ENCODE peak calls at places on chromosomes 7 and 10, in nine cellular contexts. One of them, this sample, is unnamed.

GRCh38 chr7:140402178-140402835 is 1.6 kb upstream of the RAB19 start:
- DNase-seq in pancreas: no peak
- DNase-seq in spleen: no peak
- DNase-seq in cardiac fibroblast: peak
- DNase-seq in right lobe of liver: no peak
- DNase-seq in CD4-positive, alpha-beta T cell: no peak
- DNase-seq in astrocyte of the spinal cord: peak
- DNase-seq in AG04449: no peak
- DNase-seq in HCT116: no peak
- DNase-seq in this sample: no peak

GRCh38 chr7:5296627-5297226 is 14.0 kb downstream of the SLC29A4 start:
- DNase-seq in CD4-positive, alpha-beta T cell: peak
- DNase-seq in pancreas: no peak
- DNase-seq in HCT116: no peak
- DNase-seq in astrocyte of the spinal cord: no peak
- DNase-seq in AG04449: no peak
- DNase-seq in cardiac fibroblast: no peak
- DNase-seq in right lobe of liver: no peak
- DNase-seq in spleen: peak
- DNase-seq in this sample: no peak

GRCh38 chr7:66558660-66559465 is 69.8 kb upstream of the KCTD7 start:
- DNase-seq in cardiac fibroblast: no peak
- DNase-seq in HCT116: no peak
- DNase-seq in spleen: no peak
- DNase-seq in CD4-positive, alpha-beta T cell: no peak
- DNase-seq in astrocyte of the spinal cord: peak
- DNase-seq in right lobe of liver: no peak
- DNase-seq in pancreas: no peak
- DNase-seq in AG04449: no peak
- DNase-seq in this sample: no peak

GRCh38 chr7:21771906-21772610 is 173.6 kb downstream of the CDCA7L start:
- DNase-seq in right lobe of liver: no peak
- DNase-seq in cardiac fibroblast: peak
- DNase-seq in AG04449: no peak
- DNase-seq in spleen: no peak
- DNase-seq in CD4-positive, alpha-beta T cell: no peak
- DNase-seq in pancreas: no peak
- DNase-seq in HCT116: no peak
- DNase-seq in astrocyte of the spinal cord: no peak
- DNase-seq in this sample: no peak

GRCh38 chr10:46223064-46223480 is 63.7 kb upstream of the ANTXRL start:
- DNase-seq in CD4-positive, alpha-beta T cell: no peak
- DNase-seq in right lobe of liver: no peak
- DNase-seq in cardiac fibroblast: no peak
- DNase-seq in spleen: peak
- DNase-seq in astrocyte of the spinal cord: no peak
- DNase-seq in AG04449: no peak
- DNase-seq in HCT116: no peak
- DNase-seq in pancreas: no peak
- DNase-seq in this sample: no peak

GRCh38 chr10:100522945-100523344 is 3.3 kb upstream of the SEC31B start:
- DNase-seq in right lobe of liver: no peak
- DNase-seq in HCT116: no peak
- DNase-seq in astrocyte of the spinal cord: no peak
- DNase-seq in pancreas: no peak
- DNase-seq in CD4-positive, alpha-beta T cell: no peak
- DNase-seq in cardiac fibroblast: no peak
- DNase-seq in AG04449: no peak
- DNase-seq in spleen: no peak
- DNase-seq in this sample: no peak

GRCh38 chr10:3757638-3758490 is 27.1 kb downstream of the KLF6 start:
- DNase-seq in pancreas: no peak
- DNase-seq in right lobe of liver: no peak
- DNase-seq in AG04449: no peak
- DNase-seq in astrocyte of the spinal cord: no peak
- DNase-seq in CD4-positive, alpha-beta T cell: peak
- DNase-seq in cardiac fibroblast: no peak
- DNase-seq in HCT116: no peak
- DNase-seq in spleen: peak
- DNase-seq in this sample: peak

GRCh38 chr10:18368681-18369080 is 228.5 kb downstream of the CACNB2 start:
- DNase-seq in astrocyte of the spinal cord: peak
- DNase-seq in AG04449: no peak
- DNase-seq in right lobe of liver: no peak
- DNase-seq in pancreas: no peak
- DNase-seq in CD4-positive, alpha-beta T cell: no peak
- DNase-seq in HCT116: no peak
- DNase-seq in cardiac fibroblast: peak
- DNase-seq in spleen: no peak
- DNase-seq in this sample: no peak

GRCh38 chr10:29392376-29393021 is 103.6 kb downstream of the LYZL1 start:
- DNase-seq in AG04449: no peak
- DNase-seq in pancreas: no peak
- DNase-seq in cardiac fibroblast: peak
- DNase-seq in astrocyte of the spinal cord: peak
- DNase-seq in HCT116: no peak
- DNase-seq in right lobe of liver: no peak
- DNase-seq in CD4-positive, alpha-beta T cell: no peak
- DNase-seq in spleen: no peak
- DNase-seq in this sample: no peak

GRCh38 chr10:11435621-11436020 is 175.8 kb downstream of the USP6NL start:
- DNase-seq in cardiac fibroblast: no peak
- DNase-seq in CD4-positive, alpha-beta T cell: no peak
- DNase-seq in spleen: no peak
- DNase-seq in HCT116: no peak
- DNase-seq in pancreas: no peak
- DNase-seq in AG04449: no peak
- DNase-seq in right lobe of liver: no peak
- DNase-seq in astrocyte of the spinal cord: no peak
- DNase-seq in this sample: no peak

GRCh38 chr7:1532456-1533254 is 2.2 kb downstream of the MAFK start:
- DNase-seq in astrocyte of the spinal cord: peak
- DNase-seq in AG04449: peak
- DNase-seq in pancreas: peak
- DNase-seq in HCT116: peak
- DNase-seq in spleen: peak
- DNase-seq in CD4-positive, alpha-beta T cell: peak
- DNase-seq in right lobe of liver: peak
- DNase-seq in cardiac fibroblast: peak
- DNase-seq in this sample: no peak

GRCh38 chr7:19772323-19772722 is 1.1 kb downstream of the TMEM196 start:
- DNase-seq in spleen: no peak
- DNase-seq in astrocyte of the spinal cord: no peak
- DNase-seq in right lobe of liver: no peak
- DNase-seq in AG04449: no peak
- DNase-seq in pancreas: no peak
- DNase-seq in HCT116: no peak
- DNase-seq in cardiac fibroblast: no peak
- DNase-seq in CD4-positive, alpha-beta T cell: no peak
- DNase-seq in this sample: no peak

GRCh38 chr7:57305192-57305748 is 144.7 kb upstream of the ZNF716 start:
- DNase-seq in cardiac fibroblast: no peak
- DNase-seq in astrocyte of the spinal cord: no peak
- DNase-seq in AG04449: no peak
- DNase-seq in HCT116: no peak
- DNase-seq in pancreas: no peak
- DNase-seq in CD4-positive, alpha-beta T cell: no peak
- DNase-seq in spleen: peak
- DNase-seq in right lobe of liver: no peak
- DNase-seq in this sample: no peak

DNA sequence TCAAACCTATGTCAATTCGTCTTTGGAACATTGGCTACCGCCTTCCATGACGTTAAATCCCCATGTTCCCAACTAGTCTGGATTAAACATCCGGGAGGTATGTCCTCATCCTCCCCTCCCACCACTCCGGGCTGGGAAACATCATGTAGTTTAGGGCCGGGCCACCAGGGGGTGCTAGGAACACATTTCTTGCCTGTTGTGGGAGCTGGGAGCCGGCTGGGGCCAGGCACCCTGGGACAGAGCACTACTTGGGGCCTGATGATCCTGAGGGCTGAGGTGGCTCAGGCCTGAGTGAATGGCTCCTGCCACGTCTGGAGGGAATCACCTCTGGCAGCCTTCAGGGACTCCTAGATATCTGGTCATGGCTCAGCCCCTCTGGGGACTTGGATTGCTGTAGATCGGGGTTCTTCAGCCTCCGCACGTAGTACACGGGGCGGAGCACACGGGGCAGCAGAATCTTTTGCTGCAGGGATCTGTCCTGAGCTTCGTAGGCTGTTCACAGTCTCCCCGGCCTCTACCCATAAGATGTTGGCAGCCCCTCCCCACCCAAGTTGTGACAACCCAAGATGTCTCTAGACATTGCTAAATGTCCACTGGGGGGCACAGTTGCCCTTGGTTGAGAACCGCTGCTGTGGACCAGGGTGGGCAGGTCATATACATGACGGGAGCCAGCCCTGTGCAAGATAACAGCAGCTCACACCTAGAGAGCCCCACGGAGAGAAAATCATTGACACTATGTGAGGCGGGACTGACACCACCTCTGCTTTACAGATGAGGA is 141.2 kb upstream of the ZNF716 start:
- DNase-seq in HCT116: no peak
- DNase-seq in pancreas: no peak
- DNase-seq in spleen: no peak
- DNase-seq in AG04449: no peak
- DNase-seq in cardiac fibroblast: no peak
- DNase-seq in right lobe of liver: peak
- DNase-seq in astrocyte of the spinal cord: no peak
- DNase-seq in CD4-positive, alpha-beta T cell: no peak
- DNase-seq in this sample: no peak
- TF ChIP-seq CTCF in HCT116: peak
- TF ChIP-seq CTCF in pancreas: peak
- TF ChIP-seq CTCF in spleen: peak
- TF ChIP-seq CTCF in AG04449: no peak
- TF ChIP-seq CTCF in cardiac fibroblast: no peak
- TF ChIP-seq CTCF in right lobe of liver: peak
- TF ChIP-seq CTCF in astrocyte of the spinal cord: peak
- TF ChIP-seq CTCF in CD4-positive, alpha-beta T cell: no peak
- TF ChIP-seq CTCF in this sample: peak

GRCh38 chr7:151431281-151431767 is 8.6 kb downstream of the CRYGN start:
- DNase-seq in cardiac fibroblast: no peak
- DNase-seq in spleen: peak
- DNase-seq in CD4-positive, alpha-beta T cell: no peak
- DNase-seq in HCT116: no peak
- DNase-seq in astrocyte of the spinal cord: no peak
- DNase-seq in right lobe of liver: no peak
- DNase-seq in pancreas: no peak
- DNase-seq in AG04449: no peak
- DNase-seq in this sample: no peak

GRCh38 chr7:151431768-151432311 is 8.1 kb downstream of the CRYGN start:
- DNase-seq in spleen: peak
- DNase-seq in pancreas: no peak
- DNase-seq in cardiac fibroblast: no peak
- DNase-seq in AG04449: no peak
- DNase-seq in right lobe of liver: no peak
- DNase-seq in CD4-positive, alpha-beta T cell: no peak
- DNase-seq in astrocyte of the spinal cord: no peak
- DNase-seq in HCT116: no peak
- DNase-seq in this sample: no peak

GRCh38 chr7:151433721-151434400 is 6.1 kb downstream of the CRYGN start:
- DNase-seq in spleen: no peak
- DNase-seq in right lobe of liver: no peak
- DNase-seq in cardiac fibroblast: no peak
- DNase-seq in astrocyte of the spinal cord: no peak
- DNase-seq in AG04449: no peak
- DNase-seq in pancreas: no peak
- DNase-seq in HCT116: no peak
- DNase-seq in CD4-positive, alpha-beta T cell: no peak
- DNase-seq in this sample: no peak

GRCh38 chr7:151434549-151434948 is 5.4 kb downstream of the CRYGN start:
- DNase-seq in AG04449: no peak
- DNase-seq in pancreas: no peak
- DNase-seq in cardiac fibroblast: no peak
- DNase-seq in astrocyte of the spinal cord: no peak
- DNase-seq in spleen: no peak
- DNase-seq in right lobe of liver: no peak
- DNase-seq in CD4-positive, alpha-beta T cell: no peak
- DNase-seq in HCT116: no peak
- DNase-seq in this sample: no peak

DNA sequence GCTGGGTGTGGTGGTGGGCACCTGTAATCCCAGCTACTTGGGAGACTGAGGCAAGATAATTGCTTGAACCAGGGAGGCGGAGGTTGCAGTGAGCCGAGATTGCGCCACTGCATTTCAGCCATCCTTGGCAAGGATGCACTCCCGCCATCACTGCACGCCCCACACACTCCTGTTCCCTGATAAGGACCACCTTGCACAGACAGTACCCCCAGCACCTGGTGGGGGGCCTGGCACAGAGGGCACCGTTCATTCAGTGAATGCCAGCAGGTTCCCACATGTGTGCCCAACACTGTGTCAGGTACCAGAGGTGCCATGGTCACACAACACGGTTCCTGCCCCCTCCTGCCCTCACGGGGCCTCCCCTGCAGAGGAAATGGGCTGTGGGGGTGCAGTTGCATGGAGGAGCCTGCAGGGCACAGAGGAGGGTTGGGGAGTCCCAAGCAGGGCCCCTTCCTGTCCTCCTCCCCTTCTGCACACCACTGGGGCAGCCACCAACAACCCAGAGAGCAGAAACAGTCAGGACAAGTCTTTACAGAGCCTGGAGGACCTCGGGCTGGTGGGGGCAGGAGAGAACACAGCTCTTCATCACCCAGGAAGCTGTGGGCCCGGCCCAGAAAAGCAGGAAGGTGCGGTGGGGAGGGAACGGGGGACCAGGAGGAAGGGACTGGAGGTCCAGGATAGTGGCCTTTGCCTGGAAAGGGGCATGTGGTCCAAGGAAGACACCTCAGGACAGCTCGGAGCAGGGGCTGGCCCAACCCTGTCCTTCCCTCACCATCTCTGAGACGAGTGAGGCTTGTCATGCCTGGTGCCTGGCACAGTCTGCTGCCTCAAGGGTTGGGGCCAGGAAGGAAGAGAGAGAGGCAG is 7.1 kb downstream of the CRYGN start:
- DNase-seq in astrocyte of the spinal cord: no peak
- DNase-seq in AG04449: no peak
- DNase-seq in right lobe of liver: no peak
- DNase-seq in cardiac fibroblast: no peak
- DNase-seq in CD4-positive, alpha-beta T cell: peak
- DNase-seq in spleen: no peak
- DNase-seq in HCT116: no peak
- DNase-seq in pancreas: no peak
- DNase-seq in this sample: no peak
- TF ChIP-seq CTCF in astrocyte of the spinal cord: peak
- TF ChIP-seq CTCF in AG04449: peak
- TF ChIP-seq CTCF in right lobe of liver: no peak
- TF ChIP-seq CTCF in cardiac fibroblast: peak
- TF ChIP-seq CTCF in CD4-positive, alpha-beta T cell: peak
- TF ChIP-seq CTCF in spleen: peak
- TF ChIP-seq CTCF in HCT116: no peak
- TF ChIP-seq CTCF in pancreas: no peak
- TF ChIP-seq CTCF in this sample: peak

GRCh38 chr7:141974831-141975230 is 1.3 kb upstream of the TAS2R38 start:
- DNase-seq in CD4-positive, alpha-beta T cell: no peak
- DNase-seq in pancreas: no peak
- DNase-seq in HCT116: peak
- DNase-seq in cardiac fibroblast: no peak
- DNase-seq in spleen: no peak
- DNase-seq in right lobe of liver: no peak
- DNase-seq in AG04449: no peak
- DNase-seq in astrocyte of the spinal cord: no peak
- DNase-seq in this sample: no peak
- TF ChIP-seq CTCF in CD4-positive, alpha-beta T cell: no peak
- TF ChIP-seq CTCF in pancreas: no peak
- TF ChIP-seq CTCF in HCT116: peak
- TF ChIP-seq CTCF in cardiac fibroblast: peak
- TF ChIP-seq CTCF in spleen: no peak
- TF ChIP-seq CTCF in right lobe of liver: peak
- TF ChIP-seq CTCF in AG04449: no peak
- TF ChIP-seq CTCF in astrocyte of the spinal cord: peak
- TF ChIP-seq CTCF in this sample: peak

GRCh38 chr10:84204122-84204521 is 9.8 kb downstream of the CDHR1 start:
- DNase-seq in spleen: peak
- DNase-seq in pancreas: no peak
- DNase-seq in CD4-positive, alpha-beta T cell: no peak
- DNase-seq in AG04449: no peak
- DNase-seq in cardiac fibroblast: no peak
- DNase-seq in HCT116: peak
- DNase-seq in right lobe of liver: no peak
- DNase-seq in astrocyte of the spinal cord: no peak
- DNase-seq in this sample: no peak
- TF ChIP-seq CTCF in spleen: peak
- TF ChIP-seq CTCF in pancreas: no peak
- TF ChIP-seq CTCF in CD4-positive, alpha-beta T cell: no peak
- TF ChIP-seq CTCF in AG04449: peak
- TF ChIP-seq CTCF in cardiac fibroblast: peak
- TF ChIP-seq CTCF in HCT116: peak
- TF ChIP-seq CTCF in right lobe of liver: no peak
- TF ChIP-seq CTCF in astrocyte of the spinal cord: peak
- TF ChIP-seq CTCF in this sample: peak

This sample was measured in GM12864.